ENCODE peak calls at places on chromosomes 12 and 14, in seven cellular contexts. B, A, G, S, F, V and W are unnamed samples.

GRCh38 chr12:132713123-132713522 is 2.5 kb downstream of the PGAM5 start:
- DNase-seq in B (no peak), A (no peak), G (no peak), S (no peak), F (no peak), V (no peak), W (no peak)

GRCh38 chr14:100291305-100292075 is 14.8 kb downstream of the SLC25A29 start:
- DNase-seq in B (no peak), A (no peak), G (no peak), S (no peak), F (no peak), V (peak), W (no peak)

GRCh38 chr14:43056106-43056505 is 1449.4 kb downstream of the LRFN5 start:
- DNase-seq in B (no peak), A (no peak), G (no peak), S (no peak), F (no peak), V (no peak), W (no peak)

GRCh38 chr12:124814741-124815613 is 48.7 kb downstream of the SCARB1 start:
- DNase-seq in B (no peak), A (no peak), G (peak), S (no peak), F (no peak), V (no peak), W (no peak)

GRCh38 chr12:118432812-118433540 is 56.6 kb downstream of the SUDS3 start:
- DNase-seq in B (no peak), A (no peak), G (no peak), S (no peak), F (no peak), V (no peak), W (no peak)

GRCh38 chr14:94581127-94581999 is at the start of gene SERPINA5:
- DNase-seq in B (peak), A (no peak), G (no peak), S (peak), F (no peak), V (peak), W (no peak)

GRCh38 chr12:117119592-117120198 is 20.5 kb upstream of the TESC start:
- DNase-seq in B (no peak), A (peak), G (no peak), S (no peak), F (no peak), V (peak), W (no peak)

GRCh38 chr12:14911131-14911530 is 25.5 kb upstream of the MGP start:
- DNase-seq in B (no peak), A (no peak), G (no peak), S (no peak), F (no peak), V (no peak), W (no peak)

GRCh38 chr14:90545966-90546751 is 149.3 kb downstream of the CALM1 start:
- DNase-seq in B (peak), A (no peak), G (no peak), S (no peak), F (no peak), V (no peak), W (no peak)